ENCODE peak calls at places on chromosomes 13 and 19, in nine cellular contexts. D is body of pancreas, C is ovary, S is H1, F is endothelial cell of umbilical vein, X is spleen, L is A549, N is K562, Y is suprapubic skin. O is an unnamed sample.

GRCh38 chr13:113862766-113863510 is 938 bp downstream of the GAS6 start:
- DNase-seq in F (peak; percentile 30), L (peak; percentile 32), X (no peak), Y (peak; percentile 83), S (peak; percentile 72), N (peak; percentile 54), C (peak; percentile 71), D (peak; percentile 60), O (no peak)

GRCh38 chr13:26539738-26540292 is 17.7 kb upstream of the WASF3 start:
- DNase-seq in F (no peak), Y (no peak), X (no peak), D (no peak), C (no peak), L (no peak), N (no peak), S (no peak), O (no peak)

GRCh38 chr13:32234914-32235313 is 80.2 kb downstream of the ZAR1L start:
- DNase-seq in N (no peak), C (no peak), X (no peak), L (no peak), F (no peak), S (no peak), D (no peak), Y (no peak), O (no peak)

GRCh38 chr19:41217741-41218140 is 1.3 kb upstream of the AXL start:
- DNase-seq in D (no peak), F (no peak), X (no peak), C (no peak), N (peak; percentile 7), Y (no peak), S (no peak), L (no peak), O (no peak)

GRCh38 chr19:1315470-1316166 is 29.9 kb downstream of the EFNA2 start:
- DNase-seq in N (peak; percentile 84), L (peak; percentile 58), X (peak; percentile 81), Y (no peak), S (peak; percentile 87), F (peak; percentile 31), C (peak; percentile 78), D (peak; percentile 51), O (peak; percentile 63)

GRCh38 chr19:9061879-9062278 is 25.0 kb upstream of the OR1M1 start:
- DNase-seq in L (no peak), D (no peak), X (no peak), N (no peak), F (no peak), C (no peak), S (no peak), Y (no peak), O (no peak)

GRCh38 chr19:40503300-40503699 is 36.5 kb downstream of the SPTBN4 start:
- DNase-seq in S (no peak), L (no peak), N (peak; percentile 32), Y (no peak), C (no peak), X (no peak), F (no peak), D (peak; percentile 23), O (no peak)

GRCh38 chr19:3895788-3896187 is 15.3 kb downstream of the ATCAY start:
- DNase-seq in L (no peak), X (no peak), F (no peak), S (no peak), D (no peak), C (no peak), N (no peak), Y (no peak), O (no peak)

GRCh38 chr19:16252459-16253205 is 54.9 kb downstream of the AP1M1 start:
- DNase-seq in L (no peak), N (no peak), C (no peak), F (no peak), X (peak; percentile 84), D (no peak), S (no peak), Y (no peak), O (no peak)

GRCh38 chr13:67740871-67741475 is 510.8 kb upstream of the PCDH9 start:
- DNase-seq in F (no peak), Y (no peak), C (no peak), D (no peak), N (no peak), S (no peak), X (no peak), L (no peak), O (no peak)

GRCh38 chr19:36627057-36627456 is 21.9 kb downstream of the ZNF382 start:
- DNase-seq in S (no peak), C (no peak), F (no peak), D (no peak), Y (no peak), X (no peak), N (no peak), L (no peak), O (no peak)

GRCh38 chr13:99386911-99387788 is 80.0 kb upstream of the GPR183 start:
- DNase-seq in N (peak; percentile 73), Y (no peak), D (no peak), S (peak; percentile 95), F (peak; percentile 33), C (peak; percentile 65), X (peak; percentile 94), L (peak; percentile 29), O (no peak)

GRCh38 chr19:35869327-35870123 is 1.2 kb downstream of the APLP1 start:
- DNase-seq in D (peak; percentile 88), S (peak; percentile 94), F (peak; percentile 80), N (peak; percentile 87), Y (no peak), C (peak; percentile 61), L (peak; percentile 94), X (peak; percentile 84), O (peak; percentile 41)

GRCh38 chr19:47437500-47437899 is 18.2 kb upstream of the MEIS3 start:
- DNase-seq in D (no peak), F (no peak), S (no peak), C (no peak), Y (no peak), N (no peak), X (no peak), L (no peak), O (no peak)

GRCh38 chr19:14073232-14073924 is 792 bp downstream of the MISP3 start:
- DNase-seq in S (peak; percentile 86), D (peak; percentile 81), F (peak; percentile 59), Y (no peak), X (peak; percentile 95), C (peak; percentile 83), N (peak; percentile 82), L (no peak), O (peak; percentile 80)
- TF ChIP-seq POLR2A in S (no peak), D (peak; percentile 84), F (no peak), Y (no peak), X (no peak), C (no peak), N (peak; percentile 32), L (no peak), O (no peak)

DNA sequence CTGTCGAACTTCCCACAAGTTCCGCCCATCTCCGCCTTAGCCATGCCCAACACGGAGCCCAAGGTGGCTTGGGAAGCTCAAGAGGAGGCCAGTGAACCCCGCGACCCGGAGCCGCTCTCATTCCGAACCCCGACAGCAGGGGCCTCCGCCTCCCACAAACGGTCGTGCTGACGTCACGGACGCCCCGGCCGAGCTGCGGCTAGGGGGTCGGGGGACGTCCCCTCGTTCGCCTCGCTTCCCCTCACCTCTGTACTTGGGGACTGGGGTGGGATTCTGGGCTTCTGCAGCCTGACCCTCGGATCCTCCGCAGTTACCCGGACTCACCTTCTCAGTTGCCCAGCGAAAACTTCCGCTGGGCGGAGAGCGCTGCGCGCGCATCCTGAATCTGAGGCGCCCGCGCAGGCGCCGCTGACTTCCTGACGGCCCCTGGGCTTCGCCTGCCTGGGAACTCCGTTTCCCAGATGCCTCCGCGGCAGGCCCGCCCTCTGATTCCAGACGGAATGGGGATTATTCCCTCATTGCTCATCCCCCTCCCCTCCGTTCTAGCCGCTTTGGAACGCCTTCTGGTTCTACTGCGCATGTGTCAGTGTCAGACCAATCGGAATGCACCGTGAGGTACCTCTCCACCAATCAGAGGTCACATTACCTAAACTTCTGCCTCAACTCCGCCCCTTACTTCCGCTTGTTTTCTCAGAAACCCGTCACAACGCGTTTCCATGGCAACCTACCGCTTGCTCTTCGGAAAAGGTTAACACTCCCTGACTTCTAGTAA is at the start of gene VRK3:
- DNase-seq in X (peak; percentile 100), Y (peak; percentile 99), C (peak; percentile 99), S (peak; percentile 93), L (peak; percentile 100), D (peak; percentile 100), F (peak; percentile 100), N (peak; percentile 96), O (peak; percentile 99)
- TF ChIP-seq CTCF in X (no peak), Y (no peak), C (peak; percentile 21), S (no peak), L (no peak), D (no peak), F (peak; percentile 9), N (peak; percentile 20), O (no peak)

GRCh38 chr19:57473646-57474045 is 3.7 kb downstream of the ZNF772 start:
- DNase-seq in Y (no peak), D (no peak), N (no peak), X (no peak), C (no peak), L (no peak), S (no peak), F (no peak), O (no peak)
- H3K9me3 ChIP-seq in Y (peaks cover 71% of the 10 kb centered on the region), D (peaks cover 76% of the 10 kb centered on the region), N (peaks cover 11% of the 10 kb centered on the region), X (peaks cover 89% of the 10 kb centered on the region), C (peaks cover 58% of the 10 kb centered on the region), L (peaks cover 98% of the 10 kb centered on the region), S (peaks cover 62% of the 10 kb centered on the region), F (peaks cover 30% of the 10 kb centered on the region), O (peaks cover 42% of the 10 kb centered on the region)

DNA sequence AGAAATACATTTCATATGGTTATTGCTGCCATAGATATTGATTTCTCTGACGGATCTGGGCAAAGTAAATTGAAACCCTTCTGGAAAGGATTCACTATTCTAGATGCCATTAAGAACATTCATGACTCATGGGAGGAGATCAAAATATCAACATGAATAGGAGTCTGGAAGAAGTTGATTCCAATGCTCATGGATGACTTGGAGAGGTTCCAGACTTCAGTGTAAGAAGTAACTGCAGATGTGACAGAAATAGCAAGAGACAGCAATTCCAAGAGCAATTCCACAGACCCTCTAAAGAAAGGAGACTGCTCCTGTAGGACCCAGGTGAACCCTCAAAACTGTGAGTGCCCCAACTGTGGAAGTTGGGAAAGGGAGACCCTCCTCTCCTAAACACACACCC is 30.9 kb upstream of the KCTD12 start:
- DNase-seq in C (no peak), F (no peak), X (no peak), S (no peak), Y (no peak), N (no peak), D (no peak), L (no peak), O (no peak)
- TF ChIP-seq POLR2A in C (no peak), F (no peak), X (no peak), S (no peak), Y (no peak), N (no peak), D (no peak), L (no peak), O (no peak)

GRCh38 chr13:29081036-29081435 is 260.9 kb downstream of the MTUS2 start:
- DNase-seq in N (no peak), L (no peak), X (no peak), F (no peak), C (no peak), D (no peak), Y (no peak), S (no peak), O (no peak)
- TF ChIP-seq CTCF in N (no peak), L (no peak), X (no peak), F (no peak), C (no peak), D (no peak), Y (no peak), S (no peak), O (peak; percentile 47)

GRCh38 chr19:58182989-58183821 is at the start of gene ZNF274:
- DNase-seq in C (peak; percentile 96), X (peak; percentile 99), F (peak; percentile 88), D (peak; percentile 94), Y (peak; percentile 95), N (peak; percentile 87), S (peak; percentile 97), L (peak; percentile 96), O (peak; percentile 98)
- H3K9me3 ChIP-seq in C (peaks cover 70% of the 10 kb centered on the region), X (peaks cover 93% of the 10 kb centered on the region), F (no peaks in the 10 kb centered on the region), D (peaks cover 69% of the 10 kb centered on the region), Y (peaks cover 57% of the 10 kb centered on the region), N (peaks cover 40% of the 10 kb centered on the region), S (peaks cover 39% of the 10 kb centered on the region), L (peaks cover 95% of the 10 kb centered on the region), O (no peaks in the 10 kb centered on the region)

O was measured in right lobe of liver.